ENCODE peak calls at places on chromosomes 4 and X, in seven cellular contexts. One of them, this sample, is unnamed.

GRCh38 chr4:177450421-177451107 is 8.3 kb upstream of the AGA start:
- DNase-seq in DMS53: no peak
- DNase-seq in mesothelial cell of epicardium: no peak
- DNase-seq in AML-193: peak
- DNase-seq in psoas muscle: no peak
- DNase-seq in activated effector memory CD4-positive, alpha-beta T cell treated with anti-CD3 and anti-CD28 coated beads, Interleukin-2, amount 50 U/mL, for 16 hours: no peak
- DNase-seq in transverse colon: no peak
- DNase-seq in this sample: no peak

GRCh38 chrX:10414872-10415703 is 205.3 kb downstream of the MID1 start:
- DNase-seq in activated effector memory CD4-positive, alpha-beta T cell treated with anti-CD3 and anti-CD28 coated beads, Interleukin-2, amount 50 U/mL, for 16 hours: no peak
- DNase-seq in mesothelial cell of epicardium: no peak
- DNase-seq in psoas muscle: no peak
- DNase-seq in DMS53: no peak
- DNase-seq in AML-193: no peak
- DNase-seq in transverse colon: no peak
- DNase-seq in this sample: no peak

GRCh38 chrX:154486052-154486395 is 391 bp downstream of the UBL4A start:
- DNase-seq in AML-193: no peak
- DNase-seq in transverse colon: peak
- DNase-seq in psoas muscle: peak
- DNase-seq in mesothelial cell of epicardium: peak
- DNase-seq in activated effector memory CD4-positive, alpha-beta T cell treated with anti-CD3 and anti-CD28 coated beads, Interleukin-2, amount 50 U/mL, for 16 hours: peak
- DNase-seq in DMS53: peak
- DNase-seq in this sample: no peak

GRCh38 chr4:15109583-15109982 is 107.3 kb downstream of the CPEB2 start:
- DNase-seq in activated effector memory CD4-positive, alpha-beta T cell treated with anti-CD3 and anti-CD28 coated beads, Interleukin-2, amount 50 U/mL, for 16 hours: no peak
- DNase-seq in AML-193: no peak
- DNase-seq in mesothelial cell of epicardium: no peak
- DNase-seq in transverse colon: no peak
- DNase-seq in psoas muscle: no peak
- DNase-seq in DMS53: no peak
- DNase-seq in this sample: no peak

GRCh38 chrX:119647552-119648420 is 41.6 kb upstream of the NKRF start:
- DNase-seq in DMS53: no peak
- DNase-seq in transverse colon: no peak
- DNase-seq in psoas muscle: no peak
- DNase-seq in AML-193: no peak
- DNase-seq in mesothelial cell of epicardium: no peak
- DNase-seq in activated effector memory CD4-positive, alpha-beta T cell treated with anti-CD3 and anti-CD28 coated beads, Interleukin-2, amount 50 U/mL, for 16 hours: peak
- DNase-seq in this sample: no peak

GRCh38 chr4:6986067-6986780 is 56.9 kb upstream of the TADA2B start:
- DNase-seq in DMS53: peak
- DNase-seq in transverse colon: no peak
- DNase-seq in mesothelial cell of epicardium: no peak
- DNase-seq in activated effector memory CD4-positive, alpha-beta T cell treated with anti-CD3 and anti-CD28 coated beads, Interleukin-2, amount 50 U/mL, for 16 hours: peak
- DNase-seq in psoas muscle: no peak
- DNase-seq in AML-193: no peak
- DNase-seq in this sample: peak

GRCh38 chr4:22389240-22389871 is 126.5 kb downstream of the ADGRA3 start:
- DNase-seq in transverse colon: peak
- DNase-seq in AML-193: peak
- DNase-seq in psoas muscle: no peak
- DNase-seq in activated effector memory CD4-positive, alpha-beta T cell treated with anti-CD3 and anti-CD28 coated beads, Interleukin-2, amount 50 U/mL, for 16 hours: no peak
- DNase-seq in mesothelial cell of epicardium: peak
- DNase-seq in DMS53: peak
- DNase-seq in this sample: no peak

GRCh38 chr4:139007640-139008039 is 7.9 kb upstream of the NOCT start:
- DNase-seq in psoas muscle: no peak
- DNase-seq in mesothelial cell of epicardium: no peak
- DNase-seq in DMS53: peak
- DNase-seq in transverse colon: no peak
- DNase-seq in activated effector memory CD4-positive, alpha-beta T cell treated with anti-CD3 and anti-CD28 coated beads, Interleukin-2, amount 50 U/mL, for 16 hours: no peak
- DNase-seq in AML-193: no peak
- DNase-seq in this sample: no peak

GRCh38 chr4:77538144-77538543 is 67.5 kb upstream of the CXCL13 start:
- DNase-seq in activated effector memory CD4-positive, alpha-beta T cell treated with anti-CD3 and anti-CD28 coated beads, Interleukin-2, amount 50 U/mL, for 16 hours: no peak
- DNase-seq in transverse colon: no peak
- DNase-seq in psoas muscle: no peak
- DNase-seq in mesothelial cell of epicardium: no peak
- DNase-seq in AML-193: no peak
- DNase-seq in DMS53: peak
- DNase-seq in this sample: no peak

GRCh38 chrX:77899081-77899828 is at the start of gene COX7B:
- DNase-seq in DMS53: peak
- DNase-seq in transverse colon: peak
- DNase-seq in mesothelial cell of epicardium: peak
- DNase-seq in AML-193: peak
- DNase-seq in activated effector memory CD4-positive, alpha-beta T cell treated with anti-CD3 and anti-CD28 coated beads, Interleukin-2, amount 50 U/mL, for 16 hours: peak
- DNase-seq in psoas muscle: no peak
- DNase-seq in this sample: peak

GRCh38 chrX:111506826-111507225 is 4.6 kb upstream of the SERTM2 start:
- DNase-seq in AML-193: no peak
- DNase-seq in psoas muscle: no peak
- DNase-seq in mesothelial cell of epicardium: no peak
- DNase-seq in activated effector memory CD4-positive, alpha-beta T cell treated with anti-CD3 and anti-CD28 coated beads, Interleukin-2, amount 50 U/mL, for 16 hours: no peak
- DNase-seq in transverse colon: no peak
- DNase-seq in DMS53: no peak
- DNase-seq in this sample: no peak

GRCh38 chr4:53633608-53634007 is 42.3 kb upstream of the LNX1 start:
- DNase-seq in mesothelial cell of epicardium: no peak
- DNase-seq in AML-193: peak
- DNase-seq in activated effector memory CD4-positive, alpha-beta T cell treated with anti-CD3 and anti-CD28 coated beads, Interleukin-2, amount 50 U/mL, for 16 hours: no peak
- DNase-seq in DMS53: no peak
- DNase-seq in psoas muscle: peak
- DNase-seq in transverse colon: no peak
- DNase-seq in this sample: no peak

GRCh38 chr4:73943555-73943954 is 38.3 kb downstream of the PF4 start:
- DNase-seq in activated effector memory CD4-positive, alpha-beta T cell treated with anti-CD3 and anti-CD28 coated beads, Interleukin-2, amount 50 U/mL, for 16 hours: no peak
- DNase-seq in psoas muscle: no peak
- DNase-seq in DMS53: no peak
- DNase-seq in mesothelial cell of epicardium: no peak
- DNase-seq in transverse colon: no peak
- DNase-seq in AML-193: no peak
- DNase-seq in this sample: no peak

GRCh38 chr4:142021761-142022160 is 385.4 kb downstream of the IL15 start:
- DNase-seq in AML-193: no peak
- DNase-seq in mesothelial cell of epicardium: no peak
- DNase-seq in activated effector memory CD4-positive, alpha-beta T cell treated with anti-CD3 and anti-CD28 coated beads, Interleukin-2, amount 50 U/mL, for 16 hours: no peak
- DNase-seq in DMS53: no peak
- DNase-seq in psoas muscle: no peak
- DNase-seq in transverse colon: no peak
- DNase-seq in this sample: no peak

GRCh38 chrX:140040397-140040796 is 75.1 kb upstream of the CXorf66 start:
- DNase-seq in mesothelial cell of epicardium: no peak
- DNase-seq in AML-193: no peak
- DNase-seq in activated effector memory CD4-positive, alpha-beta T cell treated with anti-CD3 and anti-CD28 coated beads, Interleukin-2, amount 50 U/mL, for 16 hours: no peak
- DNase-seq in transverse colon: peak
- DNase-seq in psoas muscle: no peak
- DNase-seq in DMS53: peak
- DNase-seq in this sample: no peak

GRCh38 chr4:126924237-126924636 is 708.5 kb upstream of the INTU start:
- DNase-seq in mesothelial cell of epicardium: no peak
- DNase-seq in psoas muscle: no peak
- DNase-seq in activated effector memory CD4-positive, alpha-beta T cell treated with anti-CD3 and anti-CD28 coated beads, Interleukin-2, amount 50 U/mL, for 16 hours: no peak
- DNase-seq in AML-193: no peak
- DNase-seq in transverse colon: no peak
- DNase-seq in DMS53: no peak
- DNase-seq in this sample: no peak

GRCh38 chr4:119783200-119783978 is 154.8 kb upstream of the PDE5A start:
- DNase-seq in mesothelial cell of epicardium: no peak
- DNase-seq in AML-193: no peak
- DNase-seq in psoas muscle: no peak
- DNase-seq in transverse colon: no peak
- DNase-seq in DMS53: no peak
- DNase-seq in activated effector memory CD4-positive, alpha-beta T cell treated with anti-CD3 and anti-CD28 coated beads, Interleukin-2, amount 50 U/mL, for 16 hours: no peak
- DNase-seq in this sample: no peak